ENCODE peak calls at places on chromosomes 1 and 21, in five cellular contexts. F, O, R, Y and B are unnamed samples. For H3K36me3, the result is how much of the 10 kb centered on the place peaks cover.

GRCh38 chr1:46532498-46533178 is 18.8 kb downstream of the KNCN start:
- DNase-seq in F (peak), O (peak), R (peak), Y (peak), B (no peak)

GRCh38 chr1:31823780-31824179 is 8.0 kb upstream of the SPOCD1 start:
- DNase-seq in F (no peak), O (no peak), R (no peak), Y (no peak), B (no peak)

GRCh38 chr1:12600880-12601633 is 17.0 kb downstream of the DHRS3 start:
- DNase-seq in F (peak), O (peak), R (peak), Y (peak), B (no peak)

GRCh38 chr1:39898648-39899603 is 2.8 kb downstream of the MYCL start:
- DNase-seq in F (no peak), O (peak), R (peak), Y (no peak), B (no peak)

GRCh38 chr1:192610114-192610958 is 25.6 kb upstream of the RGS13 start:
- DNase-seq in F (no peak), O (no peak), R (peak), Y (no peak), B (peak)

GRCh38 chr1:193310569-193310968 is 124.2 kb upstream of the B3GALT2 start:
- DNase-seq in F (no peak), O (no peak), R (no peak), Y (no peak), B (no peak)

GRCh38 chr1:19661721-19662228 is 2.9 kb upstream of the HTR6 start:
- DNase-seq in F (no peak), O (no peak), R (peak), Y (no peak), B (no peak)

GRCh38 chr1:97999320-97999719 is 78.5 kb upstream of the DPYD start:
- DNase-seq in F (no peak), O (peak), R (no peak), Y (no peak), B (peak)

GRCh38 chr1:223811634-223812101 is 34.1 kb downstream of the TP53BP2 start:
- DNase-seq in F (no peak), O (peak), R (peak), Y (no peak), B (no peak)

GRCh38 chr21:44666401-44667320 is at the start of gene KRTAP12-2:
- DNase-seq in F (no peak), O (no peak), R (no peak), Y (no peak), B (no peak)

GRCh38 chr1:5991784-5992033 is 516 bp downstream of the NPHP4 start:
- DNase-seq in F (no peak), O (peak), R (no peak), Y (no peak), B (no peak)

GRCh38 chr1:155324717-155325595 is 4.3 kb downstream of the RUSC1 start:
- DNase-seq in F (peak), O (peak), R (peak), Y (peak), B (no peak)

GRCh38 chr1:87972818-87973217 is 644.1 kb downstream of the LMO4 start:
- DNase-seq in F (no peak), O (no peak), R (no peak), Y (no peak), B (no peak)

GRCh38 chr1:2412773-2413494 is 570 bp upstream of the PEX10 start:
- DNase-seq in F (peak), O (peak), R (peak), Y (no peak), B (no peak)

GRCh38 chr1:245091818-245092637 is 62.8 kb upstream of the KIF26B start:
- DNase-seq in F (peak), O (peak), R (no peak), Y (no peak), B (peak)

GRCh38 chr1:52296345-52296744 is 69.7 kb downstream of the CC2D1B start:
- DNase-seq in F (no peak), O (peak), R (peak), Y (no peak), B (no peak)

GRCh38 chr1:227764019-227764391 is 28.8 kb downstream of the SNAP47 start:
- DNase-seq in F (no peak), O (peak), R (no peak), Y (peak), B (peak)

GRCh38 chr1:96425382-96426129 is 296.0 kb upstream of the PTBP2 start:
- DNase-seq in F (no peak), O (no peak), R (no peak), Y (no peak), B (no peak)

GRCh38 chr1:20115479-20115878 is 3.9 kb downstream of the PLA2G2D start:
- DNase-seq in F (no peak), O (no peak), R (no peak), Y (no peak), B (no peak)

GRCh38 chr1:161722406-161722805 is 1.1 kb downstream of the FCRLB start:
- DNase-seq in F (no peak), O (no peak), R (no peak), Y (no peak), B (no peak)

DNA sequence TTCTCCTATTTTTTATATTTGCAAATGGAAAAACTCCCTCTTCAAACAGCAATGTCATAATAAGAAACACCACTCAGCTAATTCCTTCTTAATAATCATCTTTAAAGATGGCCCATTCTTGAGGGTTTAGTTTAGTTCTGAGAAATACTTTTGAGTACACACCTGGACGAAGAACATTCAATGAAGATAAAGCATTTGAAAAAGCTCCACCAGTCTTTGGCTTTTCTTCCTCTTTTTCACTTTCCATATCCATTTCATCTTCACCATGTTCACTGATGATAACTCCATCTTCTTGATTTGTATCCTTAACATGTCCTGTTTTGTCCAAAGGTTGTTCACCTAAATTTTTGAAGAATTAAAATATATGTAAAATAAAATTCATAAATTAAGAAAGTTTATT is 7.4 kb downstream of the PAXBP1 start:
- DNase-seq in F (no peak), O (no peak), R (peak), Y (no peak), B (no peak)
- H3K36me3 ChIP-seq in F (under half), O (under half), R (half or more), Y (under half), B (under half)

DNA sequence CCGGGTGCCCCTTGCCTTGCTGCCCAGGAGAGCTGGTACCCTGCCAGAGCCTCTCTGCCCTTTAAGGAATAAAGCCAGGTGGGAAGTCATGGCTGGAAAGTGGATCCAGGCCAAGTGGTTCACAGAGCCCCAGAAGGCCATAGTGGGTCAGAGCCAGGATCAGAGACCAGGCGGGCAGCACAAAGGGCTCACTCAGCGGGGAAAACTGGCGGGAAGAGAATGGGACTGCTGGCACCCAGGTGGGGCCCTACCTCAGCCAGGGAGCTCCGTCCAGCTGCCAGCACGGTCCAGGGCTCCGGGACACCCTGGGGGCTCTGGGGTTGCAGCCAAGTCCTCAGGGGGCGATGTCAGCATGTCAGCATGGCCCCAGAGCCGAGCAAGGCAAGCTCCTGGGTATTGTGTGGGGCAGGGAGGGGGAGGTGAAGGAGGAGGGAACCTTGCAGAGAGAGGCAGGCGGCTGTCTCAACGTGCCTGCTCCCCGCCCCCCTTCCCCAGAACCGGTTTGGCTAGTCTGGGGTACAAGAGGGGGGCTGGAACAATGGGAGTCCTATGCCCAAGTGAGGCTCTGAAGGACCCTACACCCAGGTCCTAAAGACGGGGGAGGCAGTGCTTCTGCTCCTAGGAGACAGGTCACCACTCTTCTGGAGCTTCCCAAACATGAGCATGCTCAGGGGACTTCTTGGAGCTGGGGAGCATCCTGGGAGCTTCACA is at the start of gene ARHGEF19:
- DNase-seq in F (no peak), O (peak), R (no peak), Y (no peak), B (no peak)
- H3K4me3 ChIP-seq in F (no peak), O (peak), R (no peak), Y (no peak), B (no peak)

GRCh38 chr1:66981679-66982078 is 56.9 kb downstream of the MIER1 start:
- DNase-seq in F (no peak), O (no peak), R (peak), Y (no peak), B (no peak)
- H3K36me3 ChIP-seq in F (under half), O (under half), R (half or more), Y (under half), B (under half)

GRCh38 chr21:15014220-15014619 is 50.6 kb downstream of the NRIP1 start:
- DNase-seq in F (no peak), O (no peak), R (no peak), Y (no peak), B (no peak)
- H3K4me3 ChIP-seq in F (no peak), O (no peak), R (no peak), Y (no peak), B (no peak)

GRCh38 chr1:117952386-117952785 is 22.8 kb downstream of the WDR3 start:
- DNase-seq in F (no peak), O (no peak), R (no peak), Y (no peak), B (no peak)
- H3K36me3 ChIP-seq in F (under half), O (under half), R (half or more), Y (under half), B (under half)

GRCh38 chr1:159827549-159827948 is 876 bp downstream of the SLAMF8 start:
- DNase-seq in F (no peak), O (no peak), R (no peak), Y (no peak), B (no peak)
- H3K4me3 ChIP-seq in F (no peak), O (no peak), R (no peak), Y (no peak), B (no peak)

GRCh38 chr1:204112876-204113730 is 38.7 kb downstream of the ETNK2 start:
- DNase-seq in F (no peak), O (no peak), R (no peak), Y (no peak), B (no peak)

GRCh38 chr1:204114606-204115005 is 37.2 kb downstream of the ETNK2 start:
- DNase-seq in F (no peak), O (no peak), R (no peak), Y (no peak), B (no peak)

GRCh38 chr1:204113900-204114299 is 37.9 kb downstream of the ETNK2 start:
- DNase-seq in F (no peak), O (no peak), R (no peak), Y (no peak), B (no peak)

GRCh38 chr1:204116539-204116938 is 35.3 kb downstream of the ETNK2 start:
- DNase-seq in F (no peak), O (no peak), R (no peak), Y (no peak), B (no peak)

GRCh38 chr1:204115128-204115527 is 36.7 kb downstream of the ETNK2 start:
- DNase-seq in F (no peak), O (no peak), R (no peak), Y (no peak), B (no peak)
- H3K36me3 ChIP-seq in F (under half), O (under half), R (under half), Y (under half), B (under half)

GRCh38 chr1:110618668-110619067 is 12.5 kb upstream of the KCNA2 start:
- DNase-seq in F (no peak), O (no peak), R (no peak), Y (no peak), B (no peak)

GRCh38 chr1:110619412-110620249 is 13.5 kb upstream of the KCNA2 start:
- DNase-seq in F (peak), O (peak), R (peak), Y (peak), B (no peak)

GRCh38 chr1:110620686-110621085 is 14.5 kb upstream of the KCNA2 start:
- DNase-seq in F (no peak), O (no peak), R (no peak), Y (no peak), B (no peak)

GRCh38 chr1:110617589-110617988 is 11.4 kb upstream of the KCNA2 start:
- DNase-seq in F (no peak), O (no peak), R (no peak), Y (no peak), B (no peak)

DNA sequence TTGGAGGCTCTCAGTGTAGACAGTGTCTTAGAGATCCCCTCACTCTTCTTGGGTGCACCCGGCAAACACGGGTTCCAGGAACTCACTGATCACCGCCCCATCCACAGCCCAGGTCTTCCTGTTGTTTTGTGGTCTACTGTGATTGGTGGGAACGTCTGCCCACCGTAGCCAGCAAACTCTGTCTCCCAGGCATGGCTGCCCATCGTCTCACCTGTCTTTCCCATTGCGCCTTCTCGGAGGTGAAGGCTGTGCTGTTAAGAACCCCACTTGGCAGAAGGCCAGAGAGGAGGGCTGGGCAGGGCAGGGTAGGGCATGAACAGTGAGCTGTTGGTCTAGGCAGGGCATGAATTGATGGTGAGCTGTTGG is 14.1 kb upstream of the KCNA2 start:
- DNase-seq in F (no peak), O (no peak), R (no peak), Y (no peak), B (no peak)
- H3K4me3 ChIP-seq in F (no peak), O (no peak), R (no peak), Y (no peak), B (no peak)

GRCh38 chr1:13983393-13983792 is 283.4 kb downstream of the PRDM2 start:
- DNase-seq in F (no peak), O (no peak), R (no peak), Y (no peak), B (no peak)
- H3K36me3 ChIP-seq in F (under half), O (under half), R (under half), Y (under half), B (under half)